ENCODE peak calls at places on chromosome 12, in six cellular contexts. O is HCT116, H is AG04449, K is astrocyte of the spinal cord, L is HS-27A, W is erythroblast. Q is an unnamed sample.

GRCh38 chr12:80598004-80598606 is 109.3 kb upstream of the MYF6 start:
- DNase-seq in O (peak), H (peak), K (peak), L (no peak), W (peak), Q (peak)

GRCh38 chr12:114343585-114343984 is 62.4 kb downstream of the TBX5 start:
- DNase-seq in O (no peak), H (no peak), K (no peak), L (no peak), W (no peak), Q (no peak)

GRCh38 chr12:49673446-49674317 is 33.5 kb downstream of the FMNL3 start:
- DNase-seq in O (no peak), H (no peak), K (peak), L (peak), W (peak), Q (peak)

GRCh38 chr12:6700646-6701051 is at the start of gene PIANP:
- DNase-seq in O (no peak), H (no peak), K (no peak), L (no peak), W (no peak), Q (no peak)

GRCh38 chr12:131803995-131804521 is 24.1 kb upstream of the MMP17 start:
- DNase-seq in O (no peak), H (no peak), K (peak), L (no peak), W (no peak), Q (peak)

GRCh38 chr12:34392741-34393085 is 370.4 kb downstream of the ALG10 start:
- DNase-seq in O (no peak), H (no peak), K (no peak), L (no peak), W (no peak), Q (no peak)

GRCh38 chr12:127145929-127146789 is 1120.8 kb upstream of the TMEM132C start:
- DNase-seq in O (peak), H (no peak), K (peak), L (no peak), W (peak), Q (no peak)

GRCh38 chr12:120230326-120230973 is 29.5 kb upstream of the RPLP0 start:
- DNase-seq in O (peak), H (peak), K (peak), L (peak), W (peak), Q (peak)

GRCh38 chr12:124581299-124581698 is 13.9 kb upstream of the NCOR2 start:
- DNase-seq in O (no peak), H (no peak), K (no peak), L (peak), W (no peak), Q (no peak)

GRCh38 chr12:128976120-128976519 is 122.8 kb downstream of the GLT1D1 start:
- DNase-seq in O (no peak), H (no peak), K (no peak), L (no peak), W (peak), Q (no peak)

GRCh38 chr12:43370299-43370698 is 181.7 kb downstream of the ADAMTS20 start:
- DNase-seq in O (peak), H (no peak), K (peak), L (peak), W (no peak), Q (peak)

GRCh38 chr12:111063296-111064026 is 143.1 kb upstream of the MYL2 start:
- DNase-seq in O (no peak), H (no peak), K (peak), L (peak), W (no peak), Q (no peak)

GRCh38 chr12:71269199-71269598 is 111.4 kb upstream of the TSPAN8 start:
- DNase-seq in O (no peak), H (no peak), K (no peak), L (no peak), W (no peak), Q (no peak)

GRCh38 chr12:48356041-48356768 is 5.5 kb upstream of the ZNF641 start:
- DNase-seq in O (no peak), H (no peak), K (no peak), L (no peak), W (no peak), Q (no peak)

GRCh38 chr12:91040356-91040755 is 17.5 kb downstream of the KERA start:
- DNase-seq in O (no peak), H (no peak), K (peak), L (no peak), W (no peak), Q (no peak)

GRCh38 chr12:115341442-115341841 is 657.5 kb upstream of the TBX3 start:
- DNase-seq in O (peak), H (peak), K (peak), L (no peak), W (no peak), Q (peak)

GRCh38 chr12:76878899-76879709 is at the start of gene CSRP2:
- DNase-seq in O (peak), H (no peak), K (peak), L (peak), W (peak), Q (peak)

GRCh38 chr12:5305861-5306545 is 125.9 kb upstream of the NTF3 start:
- DNase-seq in O (no peak), H (no peak), K (no peak), L (no peak), W (no peak), Q (no peak)

GRCh38 chr12:63795032-63795687 is 15.5 kb downstream of the RXYLT1 start:
- DNase-seq in O (no peak), H (no peak), K (no peak), L (no peak), W (no peak), Q (no peak)

GRCh38 chr12:13606290-13606689 is 375.1 kb downstream of the GRIN2B start:
- DNase-seq in O (no peak), H (no peak), K (no peak), L (no peak), W (no peak), Q (no peak)

GRCh38 chr12:53344824-53345485 is 8.8 kb upstream of the SP7 start:
- DNase-seq in O (no peak), H (no peak), K (peak), L (no peak), W (peak), Q (peak)

GRCh38 chr12:124500232-124501079 is 67.0 kb downstream of the NCOR2 start:
- DNase-seq in O (no peak), H (no peak), K (peak), L (no peak), W (no peak), Q (no peak)

GRCh38 chr12:52551466-52551865 is 1.5 kb downstream of the KRT71 start:
- DNase-seq in O (no peak), H (no peak), K (no peak), L (no peak), W (no peak), Q (no peak)

GRCh38 chr12:109946505-109946904 is 46.4 kb downstream of the TCHP start:
- DNase-seq in O (no peak), H (no peak), K (peak), L (no peak), W (no peak), Q (no peak)

GRCh38 chr12:119989619-119990381 is 764 bp downstream of the BICDL1 start:
- DNase-seq in O (no peak), H (no peak), K (peak), L (no peak), W (peak), Q (peak)

GRCh38 chr12:130619378-130619970 is 96.6 kb downstream of the RIMBP2 start:
- DNase-seq in O (no peak), H (no peak), K (no peak), L (no peak), W (no peak), Q (no peak)

GRCh38 chr12:61629702-61630101 is 630.5 kb upstream of the USP15 start:
- DNase-seq in O (no peak), H (no peak), K (no peak), L (no peak), W (no peak), Q (no peak)

GRCh38 chr12:24285413-24285812 is 335.9 kb upstream of the SOX5 start:
- DNase-seq in O (no peak), H (no peak), K (no peak), L (no peak), W (no peak), Q (no peak)

GRCh38 chr12:90829044-90829443 is 125.9 kb downstream of the CCER1 start:
- DNase-seq in O (no peak), H (no peak), K (no peak), L (no peak), W (no peak), Q (no peak)

GRCh38 chr12:121893901-121894540 is 5.4 kb downstream of the PSMD9 start:
- DNase-seq in O (no peak), H (no peak), K (peak), L (no peak), W (no peak), Q (peak)

GRCh38 chr12:43973993-43974392 is 138.1 kb downstream of the TMEM117 start:
- DNase-seq in O (no peak), H (no peak), K (no peak), L (no peak), W (no peak), Q (no peak)

GRCh38 chr12:480831-481230 is 21.1 kb downstream of the B4GALNT3 start:
- DNase-seq in O (no peak), H (no peak), K (peak), L (no peak), W (no peak), Q (no peak)

GRCh38 chr12:16555630-16556029 is 50.3 kb downstream of the LMO3 start:
- DNase-seq in O (no peak), H (no peak), K (no peak), L (no peak), W (no peak), Q (peak)

GRCh38 chr12:4960030-4960429 is 50.3 kb downstream of the KCNA1 start:
- DNase-seq in O (no peak), H (no peak), K (no peak), L (no peak), W (no peak), Q (no peak)

GRCh38 chr12:107443320-107444090 is 242.1 kb upstream of the PWP1 start:
- DNase-seq in O (no peak), H (no peak), K (no peak), L (no peak), W (no peak), Q (no peak)

GRCh38 chr12:52494518-52494917 is 1.5 kb upstream of the KRT6A start:
- DNase-seq in O (no peak), H (no peak), K (no peak), L (no peak), W (no peak), Q (no peak)

GRCh38 chr12:104662908-104663307 is 206.2 kb downstream of the CHST11 start:
- DNase-seq in O (no peak), H (no peak), K (no peak), L (no peak), W (no peak), Q (no peak)

GRCh38 chr12:30417697-30418231 is 277.9 kb downstream of the IPO8 start:
- DNase-seq in O (peak), H (peak), K (peak), L (peak), W (no peak), Q (peak)

Q was measured in AG04450.